ENCODE peak calls at places on chromosomes 16 and 17, in four cellular contexts. One of them, this sample, is unnamed.

GRCh38 chr17:58391302-58391984 is 25.9 kb downstream of the RNF43 start:
- DNase-seq in heart right ventricle: no peak
- DNase-seq in GM13976: no peak
- DNase-seq in esophagus squamous epithelium: no peak
- DNase-seq in this sample: no peak

GRCh38 chr17:47891545-47892088 is 4.4 kb upstream of the SP2 start:
- DNase-seq in GM13976: no peak
- DNase-seq in esophagus squamous epithelium: no peak
- DNase-seq in heart right ventricle: no peak
- DNase-seq in this sample: no peak

GRCh38 chr17:56708220-56708567 is 114.7 kb downstream of the NOG start:
- DNase-seq in GM13976: no peak
- DNase-seq in esophagus squamous epithelium: no peak
- DNase-seq in heart right ventricle: no peak
- DNase-seq in this sample: no peak

GRCh38 chr17:31579265-31579664 is 187.8 kb downstream of the RAB11FIP4 start:
- DNase-seq in GM13976: no peak
- DNase-seq in heart right ventricle: no peak
- DNase-seq in esophagus squamous epithelium: no peak
- DNase-seq in this sample: no peak

GRCh38 chr16:11400076-11400475 is 54.8 kb downstream of the RMI2 start:
- DNase-seq in heart right ventricle: no peak
- DNase-seq in GM13976: no peak
- DNase-seq in esophagus squamous epithelium: no peak
- DNase-seq in this sample: no peak

GRCh38 chr17:45077643-45078042 is 16.5 kb downstream of the NMT1 start:
- DNase-seq in GM13976: peak
- DNase-seq in heart right ventricle: no peak
- DNase-seq in esophagus squamous epithelium: no peak
- DNase-seq in this sample: no peak

GRCh38 chr17:21376835-21377690 is 906 bp downstream of the KCNJ12 start:
- DNase-seq in GM13976: no peak
- DNase-seq in heart right ventricle: peak
- DNase-seq in esophagus squamous epithelium: no peak
- DNase-seq in this sample: no peak

GRCh38 chr17:47956818-47957590 is 679 bp downstream of the PRR15L start:
- DNase-seq in heart right ventricle: no peak
- DNase-seq in GM13976: no peak
- DNase-seq in esophagus squamous epithelium: no peak
- DNase-seq in this sample: no peak

GRCh38 chr16:10950393-10950792 is 6.0 kb downstream of the CLEC16A start:
- DNase-seq in GM13976: no peak
- DNase-seq in heart right ventricle: no peak
- DNase-seq in esophagus squamous epithelium: no peak
- DNase-seq in this sample: no peak

GRCh38 chr17:79837888-79838540 is 1.2 kb downstream of the CBX4 start:
- DNase-seq in GM13976: no peak
- DNase-seq in heart right ventricle: peak
- DNase-seq in esophagus squamous epithelium: no peak
- DNase-seq in this sample: no peak

GRCh38 chr17:82936768-82937171 is 96.9 kb upstream of the ZNF750 start:
- DNase-seq in esophagus squamous epithelium: no peak
- DNase-seq in GM13976: no peak
- DNase-seq in heart right ventricle: peak
- DNase-seq in this sample: no peak

GRCh38 chr16:86911311-86911999 is 333.1 kb downstream of the FOXL1 start:
- DNase-seq in GM13976: no peak
- DNase-seq in esophagus squamous epithelium: no peak
- DNase-seq in heart right ventricle: no peak
- DNase-seq in this sample: no peak

GRCh38 chr17:66414528-66415175 is 112.2 kb downstream of the PRKCA start:
- DNase-seq in GM13976: no peak
- DNase-seq in esophagus squamous epithelium: no peak
- DNase-seq in heart right ventricle: no peak
- DNase-seq in this sample: no peak

GRCh38 chr16:74321356-74321755 is 24.7 kb downstream of the PSMD7 start:
- DNase-seq in heart right ventricle: no peak
- DNase-seq in GM13976: no peak
- DNase-seq in esophagus squamous epithelium: no peak
- DNase-seq in this sample: no peak

GRCh38 chr16:57959804-57960203 is 11.1 kb downstream of the CNGB1 start:
- DNase-seq in heart right ventricle: no peak
- DNase-seq in GM13976: no peak
- DNase-seq in esophagus squamous epithelium: no peak
- DNase-seq in this sample: no peak

GRCh38 chr17:31492880-31493655 is 101.6 kb downstream of the RAB11FIP4 start:
- DNase-seq in GM13976: peak
- DNase-seq in heart right ventricle: no peak
- DNase-seq in esophagus squamous epithelium: peak
- DNase-seq in this sample: peak

GRCh38 chr17:83183150-83183820 is 103.9 kb downstream of the METRNL start:
- DNase-seq in esophagus squamous epithelium: no peak
- DNase-seq in heart right ventricle: no peak
- DNase-seq in GM13976: no peak
- DNase-seq in this sample: no peak

GRCh38 chr17:8631554-8631877 is 991 bp upstream of the MYH10 start:
- DNase-seq in esophagus squamous epithelium: no peak
- DNase-seq in heart right ventricle: no peak
- DNase-seq in GM13976: no peak
- DNase-seq in this sample: no peak

GRCh38 chr17:39092672-39093250 is 58.7 kb downstream of the PLXDC1 start:
- DNase-seq in GM13976: no peak
- DNase-seq in heart right ventricle: no peak
- DNase-seq in esophagus squamous epithelium: no peak
- DNase-seq in this sample: no peak

GRCh38 chr16:12917653-12918052 is 16.3 kb downstream of the SHISA9 start:
- DNase-seq in heart right ventricle: no peak
- DNase-seq in esophagus squamous epithelium: no peak
- DNase-seq in GM13976: no peak
- DNase-seq in this sample: no peak

DNA sequence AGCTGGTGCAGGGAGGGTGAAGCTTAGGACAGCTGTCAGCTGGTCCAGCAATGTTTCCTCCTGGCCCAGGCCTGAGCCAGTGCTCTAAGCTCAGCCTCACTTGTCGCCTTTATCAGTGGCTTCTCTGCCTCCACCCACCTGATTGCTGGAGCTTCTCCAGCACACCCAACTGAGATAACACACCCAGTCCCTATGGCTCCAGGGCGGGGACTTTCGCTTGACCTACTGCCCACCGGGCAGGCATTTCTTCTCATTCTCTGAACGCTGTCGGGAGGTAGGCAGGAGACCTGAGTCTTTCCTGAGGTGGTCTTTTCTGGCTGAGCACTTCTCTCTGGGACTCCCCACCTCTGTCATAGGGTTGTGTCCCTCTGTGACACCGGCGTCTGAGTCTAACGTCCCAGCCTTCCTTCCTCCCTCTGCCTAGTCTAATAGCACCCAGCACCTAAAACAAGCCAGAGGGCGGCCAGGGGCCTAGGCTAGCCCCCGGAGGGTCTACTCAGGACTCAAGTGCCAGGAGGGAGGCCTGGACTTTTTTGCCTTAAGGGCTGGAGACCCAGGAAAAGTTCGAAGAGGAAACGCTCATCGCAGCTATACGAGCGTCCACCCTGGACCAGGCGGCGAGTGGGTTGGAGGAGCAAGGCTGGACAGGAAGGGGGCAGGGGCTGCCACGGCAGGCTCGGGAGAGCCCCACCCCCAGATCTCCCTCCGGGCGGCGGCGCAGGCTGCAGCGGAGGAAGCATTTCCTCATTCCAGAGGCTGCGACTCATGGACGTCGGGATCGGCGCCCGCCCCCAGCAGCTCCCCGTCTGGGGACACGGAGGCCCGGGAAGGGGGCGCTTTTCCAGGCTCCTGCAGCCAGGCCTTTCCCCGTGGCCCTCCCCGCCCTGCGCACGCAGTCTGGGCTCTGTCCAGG is 756 bp downstream of the TAX1BP3 start:
- DNase-seq in esophagus squamous epithelium: no peak
- DNase-seq in heart right ventricle: peak
- DNase-seq in GM13976: no peak
- DNase-seq in this sample: peak
- TF ChIP-seq CTCF in esophagus squamous epithelium: no peak
- TF ChIP-seq CTCF in heart right ventricle: no peak
- TF ChIP-seq CTCF in GM13976: no peak
- TF ChIP-seq CTCF in this sample: peak

DNA sequence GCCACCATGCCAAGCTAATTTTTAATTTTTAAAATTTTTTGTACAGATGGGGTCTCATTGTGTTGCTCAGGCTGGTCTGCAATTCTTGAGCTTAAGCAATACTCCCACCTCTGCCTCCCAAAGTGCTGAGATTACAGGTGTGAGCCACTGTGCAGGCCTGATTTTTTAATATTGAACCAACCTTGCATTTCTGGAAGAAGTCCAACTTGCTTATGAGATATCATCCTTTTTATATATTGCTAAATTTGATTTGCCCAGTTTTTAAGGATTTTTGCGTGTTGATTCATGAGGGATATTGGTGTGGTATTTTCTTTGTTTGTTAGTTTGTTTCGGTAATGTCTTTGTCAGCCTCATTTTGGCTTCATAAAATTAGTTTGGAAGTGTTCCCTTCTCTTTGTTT is 196.4 kb downstream of the SEC14L1 start:
- DNase-seq in heart right ventricle: no peak
- DNase-seq in esophagus squamous epithelium: no peak
- DNase-seq in GM13976: no peak
- DNase-seq in this sample: peak
- TF ChIP-seq CTCF in heart right ventricle: no peak
- TF ChIP-seq CTCF in esophagus squamous epithelium: no peak
- TF ChIP-seq CTCF in GM13976: no peak
- TF ChIP-seq CTCF in this sample: no peak

GRCh38 chr17:3893003-3893719 is at the start of gene CAMKK1:
- DNase-seq in esophagus squamous epithelium: no peak
- DNase-seq in heart right ventricle: peak
- DNase-seq in GM13976: peak
- DNase-seq in this sample: peak
- TF ChIP-seq CTCF in esophagus squamous epithelium: peak
- TF ChIP-seq CTCF in heart right ventricle: no peak
- TF ChIP-seq CTCF in GM13976: no peak
- TF ChIP-seq CTCF in this sample: no peak

DNA sequence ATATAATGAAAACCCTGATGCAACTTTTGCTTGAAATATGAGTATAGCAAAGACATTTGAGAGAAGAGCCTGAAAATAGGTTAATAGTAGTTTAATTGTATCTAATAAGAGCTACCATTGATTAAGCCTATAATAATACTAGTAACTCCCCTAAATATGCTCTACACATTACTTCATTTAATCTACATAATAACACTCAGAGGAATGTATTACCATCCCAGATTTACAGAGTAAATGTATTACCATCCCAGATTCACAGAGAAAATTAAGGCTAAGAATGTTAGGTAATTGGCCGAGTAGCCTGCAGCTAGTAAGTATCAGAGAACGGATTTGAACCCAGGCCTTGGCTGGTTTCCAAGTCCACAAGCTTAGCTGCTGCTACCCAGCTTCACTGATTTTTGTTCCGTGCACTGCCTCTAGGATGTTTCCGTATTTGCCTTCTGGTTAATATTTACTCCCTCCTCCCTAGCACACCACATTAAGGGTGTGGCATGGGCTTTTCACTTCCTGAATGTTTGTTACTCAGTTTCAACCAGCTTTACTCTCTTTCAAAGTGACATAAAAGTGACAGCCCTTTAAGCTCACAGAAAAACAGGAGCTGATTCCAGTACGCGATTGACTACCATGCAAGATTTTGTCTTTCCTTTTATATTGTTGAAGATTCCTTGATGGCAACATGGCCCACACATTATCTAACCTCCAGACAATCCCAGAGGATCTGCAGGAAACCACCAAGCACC is 26.6 kb upstream of the TOX3 start:
- DNase-seq in esophagus squamous epithelium: no peak
- DNase-seq in GM13976: no peak
- DNase-seq in heart right ventricle: no peak
- DNase-seq in this sample: no peak
- TF ChIP-seq CTCF in esophagus squamous epithelium: no peak
- TF ChIP-seq CTCF in GM13976: no peak
- TF ChIP-seq CTCF in heart right ventricle: no peak
- TF ChIP-seq CTCF in this sample: no peak

GRCh38 chr16:50474138-50474537 is 74.1 kb upstream of the NKD1 start:
- DNase-seq in GM13976: no peak
- DNase-seq in esophagus squamous epithelium: no peak
- DNase-seq in heart right ventricle: no peak
- DNase-seq in this sample: no peak
- TF ChIP-seq CTCF in GM13976: no peak
- TF ChIP-seq CTCF in esophagus squamous epithelium: no peak
- TF ChIP-seq CTCF in heart right ventricle: no peak
- TF ChIP-seq CTCF in this sample: no peak

GRCh38 chr17:44005865-44006580 is 1.6 kb downstream of the NAGS start:
- DNase-seq in GM13976: peak
- DNase-seq in esophagus squamous epithelium: no peak
- DNase-seq in heart right ventricle: no peak
- DNase-seq in this sample: no peak
- TF ChIP-seq CTCF in GM13976: peak
- TF ChIP-seq CTCF in esophagus squamous epithelium: no peak
- TF ChIP-seq CTCF in heart right ventricle: peak
- TF ChIP-seq CTCF in this sample: no peak

GRCh38 chr17:71024969-71025368 is 855.6 kb downstream of the KCNJ2 start:
- DNase-seq in heart right ventricle: no peak
- DNase-seq in GM13976: no peak
- DNase-seq in esophagus squamous epithelium: no peak
- DNase-seq in this sample: no peak

GRCh38 chr17:71024172-71024571 is 854.8 kb downstream of the KCNJ2 start:
- DNase-seq in GM13976: no peak
- DNase-seq in esophagus squamous epithelium: no peak
- DNase-seq in heart right ventricle: no peak
- DNase-seq in this sample: no peak

GRCh38 chr17:71022758-71023157 is 853.4 kb downstream of the KCNJ2 start:
- DNase-seq in GM13976: no peak
- DNase-seq in esophagus squamous epithelium: no peak
- DNase-seq in heart right ventricle: no peak
- DNase-seq in this sample: no peak

GRCh38 chr17:71019699-71020098 is 850.4 kb downstream of the KCNJ2 start:
- DNase-seq in esophagus squamous epithelium: no peak
- DNase-seq in heart right ventricle: no peak
- DNase-seq in GM13976: no peak
- DNase-seq in this sample: no peak

DNA sequence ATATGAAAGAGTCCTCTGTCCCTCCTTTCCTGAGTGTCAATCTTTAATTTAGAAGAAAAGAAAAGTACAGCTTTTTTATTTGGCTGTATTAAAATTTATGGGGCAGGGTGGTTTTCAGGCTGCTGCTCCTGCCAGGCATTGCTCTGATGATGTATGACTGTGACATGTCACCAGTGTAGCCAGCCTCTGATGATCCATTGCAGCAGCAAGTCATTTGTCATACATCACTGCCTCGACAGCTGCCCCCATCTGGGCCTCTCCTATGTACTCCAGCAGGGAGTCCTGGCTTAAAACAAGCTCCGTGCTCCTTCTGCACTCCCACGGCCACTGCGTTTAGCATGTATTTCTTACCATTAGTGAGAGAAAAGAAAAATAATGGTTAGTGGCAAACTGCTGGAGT is 854.3 kb downstream of the KCNJ2 start:
- DNase-seq in GM13976: no peak
- DNase-seq in heart right ventricle: no peak
- DNase-seq in esophagus squamous epithelium: no peak
- DNase-seq in this sample: no peak
- TF ChIP-seq CTCF in GM13976: no peak
- TF ChIP-seq CTCF in heart right ventricle: no peak
- TF ChIP-seq CTCF in esophagus squamous epithelium: no peak
- TF ChIP-seq CTCF in this sample: no peak

This sample was measured in ascending aorta.